ENCODE peak calls at places on chromosomes 5 and 9, in six cellular contexts. One of them, this sample, is unnamed.

GRCh38 chr5:43422143-43422542 is 10.0 kb upstream of the CCL28 start:
- DNase-seq in coronary artery: no peak
- DNase-seq in NCI-H460: no peak
- DNase-seq in transverse colon: peak
- DNase-seq in lung: no peak
- DNase-seq in body of pancreas: peak
- DNase-seq in this sample: no peak

GRCh38 chr5:111948517-111948916 is 191.5 kb upstream of the NREP start:
- DNase-seq in coronary artery: no peak
- DNase-seq in NCI-H460: no peak
- DNase-seq in transverse colon: no peak
- DNase-seq in lung: no peak
- DNase-seq in body of pancreas: no peak
- DNase-seq in this sample: no peak

GRCh38 chr5:103741984-103742383 is 179.4 kb upstream of the NUDT12 start:
- DNase-seq in coronary artery: no peak
- DNase-seq in NCI-H460: no peak
- DNase-seq in transverse colon: no peak
- DNase-seq in lung: no peak
- DNase-seq in body of pancreas: no peak
- DNase-seq in this sample: no peak

GRCh38 chr5:93579561-93580386 is 1.2 kb downstream of the NR2F1-AS1 start:
- DNase-seq in coronary artery: no peak
- DNase-seq in NCI-H460: peak
- DNase-seq in transverse colon: no peak
- DNase-seq in lung: no peak
- DNase-seq in body of pancreas: peak
- DNase-seq in this sample: peak

GRCh38 chr5:14414007-14414406 is 167.6 kb upstream of the OTULINL start:
- DNase-seq in coronary artery: no peak
- DNase-seq in NCI-H460: no peak
- DNase-seq in transverse colon: no peak
- DNase-seq in lung: no peak
- DNase-seq in body of pancreas: no peak
- DNase-seq in this sample: no peak

GRCh38 chr9:130034570-130034969 is 8.4 kb downstream of the FNBP1 start:
- DNase-seq in coronary artery: peak
- DNase-seq in NCI-H460: no peak
- DNase-seq in transverse colon: no peak
- DNase-seq in lung: no peak
- DNase-seq in body of pancreas: no peak
- DNase-seq in this sample: no peak

GRCh38 chr5:57277085-57277484 is 103.2 kb downstream of the GPBP1 start:
- DNase-seq in coronary artery: no peak
- DNase-seq in NCI-H460: peak
- DNase-seq in transverse colon: no peak
- DNase-seq in lung: no peak
- DNase-seq in body of pancreas: no peak
- DNase-seq in this sample: no peak

GRCh38 chr5:92927291-92927778 is 653.7 kb downstream of the NR2F1-AS1 start:
- DNase-seq in coronary artery: no peak
- DNase-seq in NCI-H460: no peak
- DNase-seq in transverse colon: no peak
- DNase-seq in lung: no peak
- DNase-seq in body of pancreas: no peak
- DNase-seq in this sample: no peak

GRCh38 chr5:133321833-133322420 is 270.1 kb downstream of the HSPA4 start:
- DNase-seq in coronary artery: no peak
- DNase-seq in NCI-H460: no peak
- DNase-seq in transverse colon: no peak
- DNase-seq in lung: no peak
- DNase-seq in body of pancreas: peak
- DNase-seq in this sample: no peak

GRCh38 chr5:1299961-1300360 is 5.1 kb upstream of the TERT start:
- DNase-seq in coronary artery: peak
- DNase-seq in NCI-H460: no peak
- DNase-seq in transverse colon: no peak
- DNase-seq in lung: no peak
- DNase-seq in body of pancreas: no peak
- DNase-seq in this sample: peak

GRCh38 chr5:149652697-149653096 is 71.4 kb downstream of the ARHGEF37 start:
- DNase-seq in coronary artery: no peak
- DNase-seq in NCI-H460: no peak
- DNase-seq in transverse colon: no peak
- DNase-seq in lung: no peak
- DNase-seq in body of pancreas: no peak
- DNase-seq in this sample: no peak

GRCh38 chr9:108854094-108854493 is 1.7 kb downstream of the ACTL7B start:
- DNase-seq in coronary artery: no peak
- DNase-seq in NCI-H460: no peak
- DNase-seq in transverse colon: no peak
- DNase-seq in lung: no peak
- DNase-seq in body of pancreas: no peak
- DNase-seq in this sample: no peak

GRCh38 chr5:58490397-58491072 is 700 bp upstream of the GAPT start:
- DNase-seq in coronary artery: no peak
- DNase-seq in NCI-H460: no peak
- DNase-seq in transverse colon: no peak
- DNase-seq in lung: no peak
- DNase-seq in body of pancreas: no peak
- DNase-seq in this sample: no peak

GRCh38 chr5:1513326-1514026 is 10.3 kb downstream of the LPCAT1 start:
- DNase-seq in coronary artery: peak
- DNase-seq in NCI-H460: no peak
- DNase-seq in transverse colon: peak
- DNase-seq in lung: peak
- DNase-seq in body of pancreas: no peak
- DNase-seq in this sample: peak

GRCh38 chr9:87259543-87259942 is 238.1 kb upstream of the DAPK1 start:
- DNase-seq in coronary artery: no peak
- DNase-seq in NCI-H460: no peak
- DNase-seq in transverse colon: no peak
- DNase-seq in lung: no peak
- DNase-seq in body of pancreas: no peak
- DNase-seq in this sample: no peak

GRCh38 chr5:151950681-151951080 is 26.0 kb upstream of the GLRA1 start:
- DNase-seq in coronary artery: no peak
- DNase-seq in NCI-H460: no peak
- DNase-seq in transverse colon: no peak
- DNase-seq in lung: no peak
- DNase-seq in body of pancreas: no peak
- DNase-seq in this sample: no peak

GRCh38 chr5:138568061-138568824 is 7.0 kb downstream of the HSPA9 start:
- DNase-seq in coronary artery: no peak
- DNase-seq in NCI-H460: no peak
- DNase-seq in transverse colon: no peak
- DNase-seq in lung: no peak
- DNase-seq in body of pancreas: no peak
- DNase-seq in this sample: no peak

GRCh38 chr9:22657713-22658112 is 211.1 kb downstream of the DMRTA1 start:
- DNase-seq in coronary artery: no peak
- DNase-seq in NCI-H460: no peak
- DNase-seq in transverse colon: no peak
- DNase-seq in lung: no peak
- DNase-seq in body of pancreas: no peak
- DNase-seq in this sample: no peak

GRCh38 chr9:20611751-20612287 is 10.5 kb downstream of the MLLT3 start:
- DNase-seq in coronary artery: no peak
- DNase-seq in NCI-H460: peak
- DNase-seq in transverse colon: no peak
- DNase-seq in lung: no peak
- DNase-seq in body of pancreas: no peak
- DNase-seq in this sample: no peak

GRCh38 chr9:124284237-124284831 is 26.6 kb downstream of the NEK6 start:
- DNase-seq in coronary artery: no peak
- DNase-seq in NCI-H460: no peak
- DNase-seq in transverse colon: no peak
- DNase-seq in lung: no peak
- DNase-seq in body of pancreas: no peak
- DNase-seq in this sample: no peak

GRCh38 chr9:12838546-12838945 is 63.7 kb downstream of the LURAP1L start:
- DNase-seq in coronary artery: no peak
- DNase-seq in NCI-H460: no peak
- DNase-seq in transverse colon: no peak
- DNase-seq in lung: no peak
- DNase-seq in body of pancreas: no peak
- DNase-seq in this sample: no peak

GRCh38 chr5:172954751-172955159 is 4.5 kb upstream of the RPL26L1 start:
- DNase-seq in coronary artery: peak
- DNase-seq in NCI-H460: no peak
- DNase-seq in transverse colon: no peak
- DNase-seq in lung: no peak
- DNase-seq in body of pancreas: no peak
- DNase-seq in this sample: no peak

GRCh38 chr5:6468104-6468503 is 19.4 kb downstream of the UBE2QL1 start:
- DNase-seq in coronary artery: no peak
- DNase-seq in NCI-H460: no peak
- DNase-seq in transverse colon: no peak
- DNase-seq in lung: no peak
- DNase-seq in body of pancreas: no peak
- DNase-seq in this sample: no peak

GRCh38 chr9:748861-749497 is 92.5 kb upstream of the DMRT1 start:
- DNase-seq in coronary artery: no peak
- DNase-seq in NCI-H460: no peak
- DNase-seq in transverse colon: no peak
- DNase-seq in lung: no peak
- DNase-seq in body of pancreas: no peak
- DNase-seq in this sample: no peak

GRCh38 chr9:36258989-36259315 is 704 bp upstream of the GNE start:
- DNase-seq in coronary artery: no peak
- DNase-seq in NCI-H460: no peak
- DNase-seq in transverse colon: no peak
- DNase-seq in lung: no peak
- DNase-seq in body of pancreas: no peak
- DNase-seq in this sample: no peak

GRCh38 chr5:912356-913091 is 19.8 kb downstream of the TRIP13 start:
- DNase-seq in coronary artery: no peak
- DNase-seq in NCI-H460: peak
- DNase-seq in transverse colon: no peak
- DNase-seq in lung: no peak
- DNase-seq in body of pancreas: no peak
- DNase-seq in this sample: no peak

GRCh38 chr5:33401482-33402390 is 39.0 kb upstream of the TARS1 start:
- DNase-seq in coronary artery: no peak
- DNase-seq in NCI-H460: no peak
- DNase-seq in transverse colon: no peak
- DNase-seq in lung: no peak
- DNase-seq in body of pancreas: no peak
- DNase-seq in this sample: no peak

GRCh38 chr5:55440188-55440646 is 94.5 kb downstream of the PLPP1 start:
- DNase-seq in coronary artery: no peak
- DNase-seq in NCI-H460: no peak
- DNase-seq in transverse colon: no peak
- DNase-seq in lung: no peak
- DNase-seq in body of pancreas: no peak
- DNase-seq in this sample: no peak

GRCh38 chr9:34457266-34458012 is 931 bp downstream of the FAM219A start:
- DNase-seq in coronary artery: peak
- DNase-seq in NCI-H460: peak
- DNase-seq in transverse colon: peak
- DNase-seq in lung: peak
- DNase-seq in body of pancreas: peak
- DNase-seq in this sample: no peak